ENCODE peak calls at places on chromosomes 7 and 10, in eight cellular contexts. J, E, H, P, D, Y, B and Z are unnamed samples.

GRCh38 chr10:69123747-69124557 is at the start of gene VPS26A:
- DNase-seq in Y (peak; percentile 98), P (peak; percentile 92), H (peak; percentile 96), J (peak; percentile 98), B (peak; percentile 95), E (peak; percentile 93), D (peak; percentile 95), Z (peak; percentile 99)

GRCh38 chr7:128116740-128117139 is 85.5 kb upstream of the LRRC4 start:
- DNase-seq in J (no peak), P (no peak), D (no peak), H (no peak), Y (no peak), B (no peak), E (no peak), Z (no peak)

GRCh38 chr7:47518827-47519226 is 63.1 kb downstream of the TNS3 start:
- DNase-seq in D (peak; percentile 55), E (no peak), Y (peak; percentile 57), B (no peak), J (no peak), H (no peak), P (no peak), Z (peak; percentile 88)

GRCh38 chr10:113524539-113525490 is 28.0 kb upstream of the HABP2 start:
- DNase-seq in B (no peak), H (no peak), D (no peak), Y (peak; percentile 58), P (no peak), J (no peak), E (peak; percentile 76), Z (no peak)

GRCh38 chr10:96271017-96271815 is at the start of gene BLNK:
- DNase-seq in H (no peak), J (no peak), P (no peak), B (no peak), D (no peak), E (no peak), Y (peak; percentile 4), Z (peak; percentile 51)

GRCh38 chr10:29702288-29703164 is 67.8 kb upstream of the SVIL start:
- DNase-seq in H (no peak), B (no peak), E (no peak), J (no peak), P (no peak), Y (peak; percentile 5), D (no peak), Z (no peak)

GRCh38 chr7:34096777-34097176 is 191.4 kb downstream of the BMPER start:
- DNase-seq in P (no peak), E (no peak), B (no peak), H (no peak), Y (no peak), D (peak; percentile 41), J (no peak), Z (no peak)

GRCh38 chr7:123485721-123486120 is 48.7 kb downstream of the IQUB start:
- DNase-seq in E (no peak), J (no peak), D (no peak), H (no peak), P (no peak), Y (no peak), B (no peak), Z (no peak)

GRCh38 chr7:37518266-37518665 is 69.6 kb upstream of the ELMO1 start:
- DNase-seq in B (no peak), D (no peak), J (no peak), Y (no peak), H (no peak), E (no peak), P (no peak), Z (no peak)

GRCh38 chr7:12056977-12057376 is 154.1 kb upstream of the TMEM106B start:
- DNase-seq in Y (no peak), B (no peak), D (no peak), J (no peak), P (no peak), E (no peak), H (no peak), Z (no peak)

GRCh38 chr10:77195101-77195500 is 442.5 kb downstream of the KCNMA1 start:
- DNase-seq in J (no peak), P (peak; percentile 98), Y (peak; percentile 88), H (no peak), E (peak; percentile 95), D (peak; percentile 93), B (no peak), Z (peak; percentile 99)

GRCh38 chr7:101066141-101066857 is 19.0 kb upstream of the TRIM56 start:
- DNase-seq in H (no peak), P (no peak), E (no peak), D (peak; percentile 6), Y (no peak), J (no peak), B (no peak), Z (no peak)

GRCh38 chr10:114499630-114500190 is 95.4 kb upstream of the AFAP1L2 start:
- DNase-seq in J (no peak), P (no peak), D (no peak), E (no peak), Y (no peak), H (no peak), B (no peak), Z (no peak)

GRCh38 chr10:132294561-132295320 is 13.0 kb downstream of the STK32C start:
- DNase-seq in B (no peak), H (peak; percentile 30), E (no peak), Y (no peak), J (no peak), D (no peak), P (no peak), Z (no peak)

GRCh38 chr10:14200645-14201534 is 129.8 kb downstream of the FRMD4A start:
- DNase-seq in J (no peak), H (no peak), B (no peak), P (no peak), E (peak; percentile 30), Y (no peak), D (peak; percentile 27), Z (peak; percentile 20)

GRCh38 chr7:30697716-30698460 is 15.6 kb upstream of the CRHR2 start:
- DNase-seq in E (no peak), D (no peak), P (no peak), H (no peak), Y (no peak), J (no peak), B (no peak), Z (no peak)

GRCh38 chr10:79131730-79132644 is 63.2 kb downstream of the ZMIZ1 start:
- DNase-seq in J (no peak), E (no peak), B (no peak), H (no peak), Y (no peak), D (no peak), P (no peak), Z (no peak)

GRCh38 chr10:96450514-96451207 is 63.1 kb downstream of the TLL2 start:
- DNase-seq in B (no peak), Y (no peak), E (no peak), J (no peak), H (no peak), P (no peak), D (no peak), Z (no peak)

GRCh38 chr7:2954433-2954853 is 89.2 kb downstream of the CARD11 start:
- DNase-seq in H (no peak), B (no peak), D (no peak), J (no peak), P (no peak), E (no peak), Y (no peak), Z (no peak)

GRCh38 chr7:29839302-29839701 is 33.0 kb downstream of the WIPF3 start:
- DNase-seq in Y (peak; percentile 79), D (peak; percentile 29), E (peak; percentile 78), P (no peak), B (no peak), H (no peak), J (no peak), Z (peak; percentile 34)

GRCh38 chr10:80188713-80189112 is 16.6 kb downstream of the ANXA11 start:
- DNase-seq in D (no peak), Y (no peak), H (no peak), E (no peak), J (no peak), P (no peak), B (no peak), Z (no peak)